ENCODE peak calls at places on chromosomes 7 and 10, in nine cellular contexts. One of them, this sample, is unnamed.

GRCh38 chr10:130003166-130003565 is 39.1 kb upstream of the EBF3 start:
- DNase-seq in uterus: no peak
- DNase-seq in HCT116: no peak
- DNase-seq in adrenal gland: no peak
- DNase-seq in sigmoid colon: no peak
- DNase-seq in body of pancreas: no peak
- DNase-seq in Peyer's patch: peak
- DNase-seq in IMR-90: no peak
- DNase-seq in heart left ventricle: no peak
- DNase-seq in this sample: no peak

GRCh38 chr10:101611506-101611905 is 23.4 kb downstream of the DPCD start:
- DNase-seq in uterus: no peak
- DNase-seq in HCT116: no peak
- DNase-seq in adrenal gland: no peak
- DNase-seq in sigmoid colon: peak
- DNase-seq in body of pancreas: no peak
- DNase-seq in Peyer's patch: no peak
- DNase-seq in IMR-90: peak
- DNase-seq in heart left ventricle: no peak
- DNase-seq in this sample: peak

GRCh38 chr7:77497079-77497478 is 40.0 kb upstream of the PTPN12 start:
- DNase-seq in uterus: no peak
- DNase-seq in HCT116: no peak
- DNase-seq in adrenal gland: no peak
- DNase-seq in sigmoid colon: no peak
- DNase-seq in body of pancreas: no peak
- DNase-seq in Peyer's patch: no peak
- DNase-seq in IMR-90: no peak
- DNase-seq in heart left ventricle: no peak
- DNase-seq in this sample: no peak

GRCh38 chr7:132055331-132056120 is 499.1 kb upstream of the PODXL start:
- DNase-seq in uterus: no peak
- DNase-seq in HCT116: no peak
- DNase-seq in adrenal gland: no peak
- DNase-seq in sigmoid colon: no peak
- DNase-seq in body of pancreas: no peak
- DNase-seq in Peyer's patch: no peak
- DNase-seq in IMR-90: no peak
- DNase-seq in heart left ventricle: no peak
- DNase-seq in this sample: no peak

GRCh38 chr10:75530337-75530736 is 98.9 kb downstream of the LRMDA start:
- DNase-seq in uterus: peak
- DNase-seq in HCT116: no peak
- DNase-seq in adrenal gland: peak
- DNase-seq in sigmoid colon: no peak
- DNase-seq in body of pancreas: no peak
- DNase-seq in Peyer's patch: no peak
- DNase-seq in IMR-90: no peak
- DNase-seq in heart left ventricle: no peak
- DNase-seq in this sample: peak

GRCh38 chr7:2031496-2031895 is 201.2 kb downstream of the MAD1L1 start:
- DNase-seq in uterus: no peak
- DNase-seq in HCT116: no peak
- DNase-seq in adrenal gland: no peak
- DNase-seq in sigmoid colon: peak
- DNase-seq in body of pancreas: peak
- DNase-seq in Peyer's patch: no peak
- DNase-seq in IMR-90: no peak
- DNase-seq in heart left ventricle: peak
- DNase-seq in this sample: no peak

GRCh38 chr10:17682236-17682946 is 38.4 kb downstream of the STAM start:
- DNase-seq in uterus: no peak
- DNase-seq in HCT116: no peak
- DNase-seq in adrenal gland: no peak
- DNase-seq in sigmoid colon: no peak
- DNase-seq in body of pancreas: no peak
- DNase-seq in Peyer's patch: no peak
- DNase-seq in IMR-90: no peak
- DNase-seq in heart left ventricle: no peak
- DNase-seq in this sample: no peak

GRCh38 chr10:122786269-122786668 is 59.4 kb downstream of the CUZD1 start:
- DNase-seq in uterus: no peak
- DNase-seq in HCT116: no peak
- DNase-seq in adrenal gland: no peak
- DNase-seq in sigmoid colon: no peak
- DNase-seq in body of pancreas: no peak
- DNase-seq in Peyer's patch: no peak
- DNase-seq in IMR-90: peak
- DNase-seq in heart left ventricle: no peak
- DNase-seq in this sample: peak

DNA sequence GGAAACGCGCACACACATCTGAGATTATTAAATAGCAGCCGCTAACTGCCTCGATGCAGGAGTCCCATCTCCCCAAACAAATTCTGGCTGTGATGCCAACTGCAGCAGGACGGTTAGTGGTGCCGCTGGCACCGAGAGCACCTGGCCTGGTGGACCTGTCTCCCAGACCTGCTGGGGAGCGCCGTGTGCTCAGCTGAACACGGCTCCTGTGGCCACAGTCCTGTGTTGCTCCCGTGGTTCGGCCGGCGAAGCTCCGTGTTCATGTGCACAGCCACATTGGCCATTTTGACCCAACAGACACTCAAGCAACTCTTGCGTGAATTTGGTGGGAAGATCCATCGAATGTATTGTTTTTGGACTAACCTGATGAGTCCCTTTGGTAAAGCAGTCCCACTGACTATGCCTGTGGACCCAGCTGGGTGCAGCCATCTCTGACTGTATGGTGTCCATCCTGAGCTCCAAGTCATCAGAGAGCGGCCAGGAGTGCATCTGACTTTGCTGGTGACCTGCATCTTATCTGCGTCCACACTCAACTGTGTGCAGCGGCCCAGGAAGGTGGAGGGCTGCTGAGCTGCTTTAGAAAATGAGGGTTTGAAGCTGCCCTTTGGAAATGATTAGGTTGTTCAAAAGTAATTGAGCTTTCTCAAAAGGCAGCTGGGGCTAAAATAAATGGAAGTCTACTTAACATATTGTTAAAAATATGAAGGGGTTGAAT is 398.3 kb downstream of the DNAJB6 start:
- DNase-seq in uterus: no peak
- DNase-seq in HCT116: no peak
- DNase-seq in adrenal gland: no peak
- DNase-seq in sigmoid colon: no peak
- DNase-seq in body of pancreas: no peak
- DNase-seq in Peyer's patch: no peak
- DNase-seq in IMR-90: no peak
- DNase-seq in heart left ventricle: no peak
- DNase-seq in this sample: no peak
- TF ChIP-seq POLR2A in uterus: no peak
- TF ChIP-seq POLR2A in HCT116: no peak
- TF ChIP-seq POLR2A in adrenal gland: no peak
- TF ChIP-seq POLR2A in sigmoid colon: no peak
- TF ChIP-seq POLR2A in body of pancreas: no peak
- TF ChIP-seq POLR2A in Peyer's patch: no peak
- TF ChIP-seq POLR2A in IMR-90: no peak
- TF ChIP-seq POLR2A in heart left ventricle: no peak
- TF ChIP-seq POLR2A in this sample: no peak

DNA sequence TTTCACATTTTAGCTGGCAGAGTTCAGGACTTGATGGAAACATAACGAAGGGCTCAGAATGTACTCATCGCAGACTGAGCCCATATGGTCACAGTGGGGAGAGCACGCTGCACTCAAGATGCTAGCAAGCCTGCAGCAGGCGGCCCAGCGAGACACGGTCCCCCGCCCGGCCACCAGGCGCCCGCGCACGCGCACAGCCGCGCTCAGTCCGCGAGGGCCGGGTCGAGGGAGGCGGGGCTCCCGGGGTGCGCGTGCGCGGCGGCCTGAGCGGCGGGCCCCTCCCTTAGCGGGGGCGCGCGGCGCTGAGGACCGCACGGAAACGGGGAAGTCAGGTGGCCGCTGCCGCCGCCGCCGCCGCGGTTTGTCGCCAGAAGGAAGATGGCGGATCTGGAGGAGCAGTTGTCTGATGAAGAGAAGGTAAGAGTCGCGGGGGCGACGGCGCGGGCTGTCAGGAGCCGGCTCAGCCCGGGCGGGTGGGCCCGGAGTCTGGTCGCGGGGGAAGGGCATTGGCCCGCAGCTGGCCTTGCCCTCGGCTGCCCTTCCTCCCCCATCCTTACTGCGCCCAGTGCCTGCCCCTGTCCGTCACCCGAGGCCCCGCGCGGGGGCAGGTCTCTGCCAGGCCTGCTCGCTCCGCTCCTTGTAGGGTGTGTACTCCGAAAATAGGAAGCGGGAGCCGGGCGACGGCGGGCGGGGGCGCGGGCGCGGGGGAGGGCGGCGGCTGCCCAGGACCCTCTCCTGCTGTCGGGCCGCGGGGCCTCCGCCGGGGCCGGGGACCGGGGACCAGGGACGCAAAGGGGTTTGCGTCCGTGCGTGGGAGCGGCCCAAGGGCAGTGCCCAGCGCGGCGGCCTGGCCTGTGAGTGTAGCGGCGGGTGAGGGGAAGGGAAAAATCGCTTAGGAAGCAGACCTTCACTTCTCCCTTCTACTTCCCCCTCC is at the start of gene CAPZA2:
- DNase-seq in uterus: peak
- DNase-seq in HCT116: peak
- DNase-seq in adrenal gland: peak
- DNase-seq in sigmoid colon: peak
- DNase-seq in body of pancreas: peak
- DNase-seq in Peyer's patch: peak
- DNase-seq in IMR-90: peak
- DNase-seq in heart left ventricle: peak
- DNase-seq in this sample: peak
- TF ChIP-seq CTCF in uterus: peak
- TF ChIP-seq CTCF in HCT116: peak
- TF ChIP-seq CTCF in adrenal gland: peak
- TF ChIP-seq CTCF in sigmoid colon: peak
- TF ChIP-seq CTCF in body of pancreas: peak
- TF ChIP-seq CTCF in Peyer's patch: peak
- TF ChIP-seq CTCF in IMR-90: peak
- TF ChIP-seq CTCF in heart left ventricle: no peak
- TF ChIP-seq CTCF in this sample: no peak

GRCh38 chr10:125014984-125015944 is 73.3 kb downstream of the ZRANB1 start:
- DNase-seq in uterus: peak
- DNase-seq in HCT116: no peak
- DNase-seq in adrenal gland: no peak
- DNase-seq in sigmoid colon: peak
- DNase-seq in body of pancreas: peak
- DNase-seq in Peyer's patch: no peak
- DNase-seq in IMR-90: no peak
- DNase-seq in heart left ventricle: peak
- DNase-seq in this sample: no peak

GRCh38 chr10:125017547-125018298 is 75.8 kb downstream of the ZRANB1 start:
- DNase-seq in uterus: no peak
- DNase-seq in HCT116: no peak
- DNase-seq in adrenal gland: no peak
- DNase-seq in sigmoid colon: no peak
- DNase-seq in body of pancreas: no peak
- DNase-seq in Peyer's patch: no peak
- DNase-seq in IMR-90: no peak
- DNase-seq in heart left ventricle: peak
- DNase-seq in this sample: no peak

GRCh38 chr10:125016123-125016522 is 74.2 kb downstream of the ZRANB1 start:
- DNase-seq in uterus: peak
- DNase-seq in HCT116: no peak
- DNase-seq in adrenal gland: no peak
- DNase-seq in sigmoid colon: peak
- DNase-seq in body of pancreas: no peak
- DNase-seq in Peyer's patch: no peak
- DNase-seq in IMR-90: no peak
- DNase-seq in heart left ventricle: peak
- DNase-seq in this sample: no peak

GRCh38 chr10:125018576-125019143 is 76.7 kb downstream of the ZRANB1 start:
- DNase-seq in uterus: no peak
- DNase-seq in HCT116: no peak
- DNase-seq in adrenal gland: no peak
- DNase-seq in sigmoid colon: no peak
- DNase-seq in body of pancreas: no peak
- DNase-seq in Peyer's patch: no peak
- DNase-seq in IMR-90: no peak
- DNase-seq in heart left ventricle: peak
- DNase-seq in this sample: no peak

DNA sequence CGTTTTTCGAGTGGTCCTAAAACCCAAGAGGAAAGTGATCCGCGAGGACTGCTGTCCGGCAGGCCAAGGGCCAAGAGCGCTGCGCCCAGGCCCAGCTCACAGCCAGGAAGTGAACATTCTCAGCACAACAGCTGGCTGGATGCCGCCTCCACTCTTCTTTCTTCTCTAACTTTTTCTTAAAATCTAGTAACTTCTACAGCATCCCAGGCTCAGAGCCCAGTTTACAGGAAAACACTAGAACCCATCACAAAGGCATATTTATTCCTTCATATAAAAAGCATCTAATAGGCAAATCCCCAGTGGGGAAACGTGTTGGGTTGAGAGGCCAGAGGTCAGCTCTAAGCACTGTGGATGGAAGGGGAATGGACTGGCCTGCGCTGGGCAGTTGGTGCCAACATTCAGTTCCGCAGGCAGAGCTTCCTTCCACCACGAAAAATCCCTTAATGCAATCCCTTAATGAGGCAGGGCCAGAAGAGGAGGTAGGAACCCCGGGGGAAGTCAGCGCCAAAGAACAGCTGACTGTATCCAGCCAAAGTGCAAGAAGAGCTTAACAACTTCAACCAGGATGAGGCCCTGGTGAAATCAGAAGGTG is 74.8 kb downstream of the ZRANB1 start:
- DNase-seq in uterus: peak
- DNase-seq in HCT116: no peak
- DNase-seq in adrenal gland: no peak
- DNase-seq in sigmoid colon: peak
- DNase-seq in body of pancreas: peak
- DNase-seq in Peyer's patch: no peak
- DNase-seq in IMR-90: no peak
- DNase-seq in heart left ventricle: peak
- DNase-seq in this sample: no peak
- TF ChIP-seq POLR2A in uterus: no peak
- TF ChIP-seq POLR2A in HCT116: no peak
- TF ChIP-seq POLR2A in adrenal gland: no peak
- TF ChIP-seq POLR2A in sigmoid colon: no peak
- TF ChIP-seq POLR2A in body of pancreas: no peak
- TF ChIP-seq POLR2A in Peyer's patch: no peak
- TF ChIP-seq POLR2A in IMR-90: no peak
- TF ChIP-seq POLR2A in heart left ventricle: no peak
- TF ChIP-seq POLR2A in this sample: no peak

DNA sequence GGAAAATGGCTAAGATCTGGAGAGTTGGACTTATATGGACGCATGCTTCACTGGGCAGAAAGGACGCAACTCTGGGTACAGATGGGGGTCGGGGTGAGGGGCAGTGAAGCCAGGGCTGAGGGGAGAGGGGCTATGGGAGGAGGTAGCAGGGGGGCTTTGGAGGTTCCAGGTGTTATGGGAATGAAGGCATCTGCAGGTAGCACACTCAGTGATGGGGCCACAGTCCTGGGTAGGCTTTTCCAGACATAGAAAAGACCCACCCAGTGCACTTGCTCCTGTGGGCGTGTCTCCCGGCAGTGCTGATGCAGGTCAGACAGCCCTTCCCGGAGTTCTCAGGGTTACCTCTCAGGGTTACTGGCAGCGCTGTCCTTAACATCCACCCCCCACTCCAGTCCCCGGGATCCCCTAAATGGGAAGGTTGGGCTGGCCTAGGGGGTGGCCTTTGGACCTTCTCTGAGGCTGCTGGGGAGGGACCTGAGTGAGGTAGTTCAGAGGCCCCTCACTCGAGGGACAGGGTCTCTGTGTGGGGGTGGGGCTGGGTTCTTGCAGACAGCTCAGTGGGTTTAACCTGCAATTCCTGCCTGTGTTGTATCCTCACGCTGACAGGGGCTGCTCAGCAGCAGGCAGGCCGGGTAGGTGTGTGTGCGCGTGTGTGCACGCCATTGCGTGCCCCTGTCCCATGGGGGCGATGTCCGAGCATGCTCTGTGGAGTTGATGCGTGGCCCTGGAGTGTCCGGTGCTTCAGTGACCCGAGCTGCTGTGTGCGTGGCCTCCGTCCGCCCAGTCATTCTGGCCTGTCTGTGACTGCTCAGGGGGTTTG is 6.2 kb downstream of the ZYX start:
- DNase-seq in uterus: no peak
- DNase-seq in HCT116: no peak
- DNase-seq in adrenal gland: no peak
- DNase-seq in sigmoid colon: peak
- DNase-seq in body of pancreas: no peak
- DNase-seq in Peyer's patch: peak
- DNase-seq in IMR-90: no peak
- DNase-seq in heart left ventricle: no peak
- DNase-seq in this sample: no peak
- TF ChIP-seq CTCF in uterus: no peak
- TF ChIP-seq CTCF in HCT116: peak
- TF ChIP-seq CTCF in adrenal gland: no peak
- TF ChIP-seq CTCF in sigmoid colon: peak
- TF ChIP-seq CTCF in body of pancreas: no peak
- TF ChIP-seq CTCF in Peyer's patch: no peak
- TF ChIP-seq CTCF in IMR-90: peak
- TF ChIP-seq CTCF in heart left ventricle: no peak
- TF ChIP-seq CTCF in this sample: no peak

This sample was measured in NB4.